ENCODE peak calls at places on chromosomes 16 and 17, in six cellular contexts. T is cardiac muscle cell, Q is progenitor cell of endocrine pancreas, D is colonic mucosa, S is uterus, Z is ascending aorta. L is an unnamed sample.

GRCh38 chr17:6460531-6461161 is 16.4 kb downstream of the PIMREG start:
- DNase-seq in T (no peak), Q (no peak), D (no peak), S (no peak), Z (no peak), L (peak)

GRCh38 chr17:15384142-15384803 is 42.9 kb upstream of the TEKT3 start:
- DNase-seq in T (peak), Q (no peak), D (peak), S (peak), Z (no peak), L (no peak)

GRCh38 chr16:76226011-76226410 is 51.2 kb upstream of the CNTNAP4 start:
- DNase-seq in T (no peak), Q (no peak), D (no peak), S (no peak), Z (no peak), L (no peak)

GRCh38 chr17:37079735-37080134 is 131.0 kb downstream of the AATF start:
- DNase-seq in T (peak), Q (no peak), D (no peak), S (no peak), Z (no peak), L (no peak)

GRCh38 chr16:53131363-53132071 is 76.7 kb downstream of the CHD9 start:
- DNase-seq in T (peak), Q (peak), D (peak), S (peak), Z (peak), L (peak)

GRCh38 chr16:88766975-88767374 is 18.0 kb downstream of the PIEZO1 start:
- DNase-seq in T (no peak), Q (no peak), D (no peak), S (no peak), Z (no peak), L (no peak)

GRCh38 chr17:9472094-9472493 is 103.5 kb downstream of the STX8 start:
- DNase-seq in T (no peak), Q (no peak), D (no peak), S (no peak), Z (no peak), L (no peak)

GRCh38 chr16:4216631-4217030 is 25.2 kb downstream of the SRL start:
- DNase-seq in T (no peak), Q (no peak), D (no peak), S (no peak), Z (no peak), L (no peak)

GRCh38 chr16:14658063-14658462 is 25.3 kb downstream of the BFAR start:
- DNase-seq in T (no peak), Q (no peak), D (peak), S (no peak), Z (no peak), L (peak)

GRCh38 chr16:81693467-81694303 is 85.4 kb upstream of the PLCG2 start:
- DNase-seq in T (no peak), Q (no peak), D (no peak), S (no peak), Z (no peak), L (no peak)

GRCh38 chr17:37813753-37814152 is 68.9 kb upstream of the HNF1B start:
- DNase-seq in T (no peak), Q (no peak), D (no peak), S (no peak), Z (no peak), L (no peak)

GRCh38 chr17:78669256-78669974 is 92.2 kb upstream of the DNAH17 start:
- DNase-seq in T (no peak), Q (no peak), D (no peak), S (no peak), Z (no peak), L (no peak)

GRCh38 chr16:1614226-1615102 is 2.3 kb downstream of the CRAMP1 start:
- DNase-seq in T (peak), Q (peak), D (peak), S (peak), Z (peak), L (peak)

GRCh38 chr17:3815925-3816324 is 14.9 kb upstream of the ITGAE start:
- DNase-seq in T (no peak), Q (no peak), D (no peak), S (no peak), Z (no peak), L (no peak)
- TF ChIP-seq CTCF in T (no peak), Q (no peak), D (no peak), S (no peak), Z (no peak), L (no peak)

GRCh38 chr17:17108681-17109049 is 66.4 kb downstream of the MPRIP start:
- DNase-seq in T (no peak), Q (no peak), D (peak), S (no peak), Z (no peak), L (no peak)

GRCh38 chr17:17107891-17108680 is 65.8 kb downstream of the MPRIP start:
- DNase-seq in T (peak), Q (no peak), D (no peak), S (no peak), Z (no peak), L (peak)

GRCh38 chr17:17109896-17110295 is 67.6 kb downstream of the MPRIP start:
- DNase-seq in T (no peak), Q (no peak), D (peak), S (no peak), Z (no peak), L (peak)

GRCh38 chr17:17110520-17110919 is 68.3 kb downstream of the MPRIP start:
- DNase-seq in T (no peak), Q (no peak), D (no peak), S (no peak), Z (no peak), L (no peak)

DNA sequence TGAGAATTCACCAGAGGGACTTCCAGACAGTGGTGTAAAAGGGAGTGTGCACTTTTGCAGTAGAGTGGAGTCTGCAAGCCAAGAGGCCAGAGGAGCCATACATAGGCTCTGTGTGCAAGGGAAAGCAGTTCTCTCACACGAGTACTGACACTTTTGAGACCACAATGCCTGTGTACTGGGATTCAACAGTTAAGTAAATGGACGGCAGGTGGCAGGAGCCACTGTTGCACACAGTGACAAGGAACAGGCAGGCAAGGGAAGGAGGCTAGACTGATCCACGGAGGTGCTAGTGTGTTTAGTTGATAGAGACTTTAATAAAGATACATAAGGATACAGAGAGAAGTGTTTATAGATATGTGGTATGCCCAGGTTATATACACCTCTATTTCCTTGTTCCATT is 67.0 kb downstream of the MPRIP start:
- DNase-seq in T (no peak), Q (no peak), D (peak), S (no peak), Z (no peak), L (peak)
- TF ChIP-seq CTCF in T (no peak), Q (no peak), D (peak), S (no peak), Z (peak), L (no peak)

DNA sequence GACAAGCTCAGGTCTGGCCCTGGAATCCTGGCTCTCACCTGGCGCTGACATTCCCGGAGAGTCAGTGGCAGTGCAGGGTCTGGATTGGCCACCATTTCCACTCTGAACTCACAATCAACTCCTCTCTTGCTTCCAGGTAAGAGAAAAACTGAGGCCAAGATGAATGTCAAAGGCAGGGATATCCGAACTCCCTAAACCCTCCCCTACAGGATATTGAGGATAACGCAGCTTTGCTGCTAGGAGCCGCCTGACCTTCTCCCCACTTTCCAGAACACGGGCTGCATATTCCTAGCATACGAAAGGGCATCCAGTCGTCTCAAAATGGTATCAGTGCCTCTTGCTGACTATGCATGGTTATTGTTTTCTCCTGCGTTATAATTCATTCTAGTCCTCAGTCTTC is 473.4 kb downstream of the SOX9 start:
- DNase-seq in T (no peak), Q (no peak), D (no peak), S (no peak), Z (no peak), L (no peak)
- TF ChIP-seq CTCF in T (no peak), Q (peak), D (no peak), S (no peak), Z (no peak), L (no peak)

GRCh38 chr17:80861360-80861861 is 130.2 kb upstream of the CHMP6 start:
- DNase-seq in T (no peak), Q (no peak), D (no peak), S (no peak), Z (no peak), L (no peak)

GRCh38 chr17:80862341-80862969 is 129.2 kb upstream of the CHMP6 start:
- DNase-seq in T (no peak), Q (no peak), D (no peak), S (no peak), Z (no peak), L (no peak)

GRCh38 chr17:80862978-80863377 is 128.7 kb upstream of the CHMP6 start:
- DNase-seq in T (no peak), Q (no peak), D (no peak), S (no peak), Z (no peak), L (no peak)

GRCh38 chr17:80860703-80861359 is 130.8 kb upstream of the CHMP6 start:
- DNase-seq in T (no peak), Q (no peak), D (no peak), S (no peak), Z (no peak), L (no peak)

DNA sequence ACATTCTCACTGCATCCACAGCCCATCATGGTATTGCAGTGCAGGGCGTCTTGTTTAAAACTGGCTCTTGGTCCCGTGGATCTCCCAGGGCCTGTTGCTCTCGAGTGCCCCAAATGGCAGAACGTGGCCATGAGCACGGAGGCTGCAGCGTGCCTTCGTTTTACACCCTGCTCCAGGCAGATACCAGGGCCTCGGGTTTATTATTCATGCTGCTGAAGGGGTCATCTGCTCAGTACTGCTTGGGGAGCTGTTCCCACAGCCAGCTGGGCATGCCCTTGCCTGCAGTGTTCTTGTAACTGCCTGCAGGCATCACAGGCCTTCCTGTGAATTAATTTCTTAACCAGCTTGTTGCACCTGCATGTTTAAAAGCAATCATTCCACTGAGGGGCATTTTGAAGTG is 129.7 kb upstream of the CHMP6 start:
- DNase-seq in T (peak), Q (no peak), D (no peak), S (no peak), Z (no peak), L (peak)
- TF ChIP-seq CTCF in T (peak), Q (peak), D (no peak), S (peak), Z (peak), L (peak)

DNA sequence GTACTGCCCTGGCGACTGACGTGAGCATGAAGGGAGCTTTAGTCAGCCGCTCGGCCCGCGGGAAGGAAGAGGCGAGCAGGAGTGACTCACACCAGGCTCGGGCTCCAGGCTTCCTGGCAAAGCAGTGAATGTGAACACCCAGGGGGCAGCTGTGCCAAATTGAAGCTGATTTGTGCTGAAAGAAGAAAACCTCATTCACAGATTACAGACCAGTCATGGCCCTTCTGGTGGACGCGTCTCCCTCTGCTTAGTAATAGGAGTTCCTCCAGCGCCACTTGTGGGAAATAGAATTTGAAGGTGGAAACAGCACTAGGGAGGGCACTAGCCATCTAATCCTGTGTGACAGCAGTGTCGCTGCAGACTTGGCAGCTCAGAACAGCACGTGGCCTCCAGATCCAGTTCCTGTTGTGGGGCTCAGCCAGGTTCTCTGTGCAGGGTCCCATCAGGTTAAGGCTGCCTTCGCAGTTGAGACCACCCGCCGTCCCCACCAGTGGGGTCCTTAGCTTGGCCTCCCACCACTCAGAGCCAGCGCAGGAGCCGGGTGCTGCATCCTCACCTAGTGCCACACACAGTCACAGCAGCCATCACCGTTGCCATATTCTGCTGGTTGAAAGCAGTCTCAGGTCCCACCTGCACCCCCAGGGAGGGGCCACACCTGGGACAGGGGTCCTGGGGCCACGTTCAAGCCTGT is 164.5 kb upstream of the CHMP6 start:
- DNase-seq in T (peak), Q (no peak), D (no peak), S (peak), Z (peak), L (peak)
- TF ChIP-seq CTCF in T (peak), Q (no peak), D (no peak), S (no peak), Z (peak), L (no peak)

L was measured in activated CD8-positive, alpha-beta T cell treated with anti-CD3 and anti-CD28 coated beads for 36 hours.